ENCODE peak calls at places on chromosomes 2 and 18, in eight cellular contexts. P, A, W, Z, L, M, G and T are unnamed samples.
A peak's percentile ranks its signal among the peaks of the same experiment; 100 is the strongest.

GRCh38 chr2:138321458-138321857 is 180.1 kb upstream of the SPOPL start:
- DNase-seq in P (no peak), A (no peak), W (no peak), Z (no peak), L (peak; percentile 37), M (no peak), G (no peak), T (no peak)

GRCh38 chr2:69709290-69709689 is 32.6 kb upstream of the ANXA4 start:
- DNase-seq in P (no peak), A (no peak), W (no peak), Z (no peak), L (no peak), M (no peak), G (no peak), T (no peak)

GRCh38 chr2:105454801-105455485 is 56.1 kb upstream of the FHL2 start:
- DNase-seq in P (no peak), A (peak; percentile 41), W (no peak), Z (no peak), L (no peak), M (peak; percentile 76), G (no peak), T (no peak)

GRCh38 chr2:199471443-199472057 is 13.8 kb upstream of the SATB2 start:
- DNase-seq in P (peak; percentile 39), A (peak; percentile 58), W (no peak), Z (no peak), L (peak; percentile 81), M (peak; percentile 97), G (peak; percentile 82), T (no peak)

GRCh38 chr2:72864500-72864899 is 22.7 kb upstream of the SPR start:
- DNase-seq in P (no peak), A (peak; percentile 80), W (no peak), Z (no peak), L (no peak), M (no peak), G (no peak), T (no peak)

GRCh38 chr2:217610411-217610814 is 392.4 kb downstream of the TNS1 start:
- DNase-seq in P (no peak), A (peak; percentile 97), W (no peak), Z (no peak), L (no peak), M (no peak), G (no peak), T (no peak)

GRCh38 chr18:41326311-41326710 is 628.7 kb upstream of the PIK3C3 start:
- DNase-seq in P (no peak), A (no peak), W (no peak), Z (no peak), L (no peak), M (no peak), G (no peak), T (no peak)

GRCh38 chr2:48107326-48107925 is 201.1 kb upstream of the FBXO11 start:
- DNase-seq in P (no peak), A (no peak), W (no peak), Z (no peak), L (no peak), M (no peak), G (no peak), T (no peak)

GRCh38 chr2:217071416-217071815 is 211.6 kb upstream of the TNP1 start:
- DNase-seq in P (no peak), A (no peak), W (no peak), Z (no peak), L (no peak), M (no peak), G (no peak), T (no peak)

GRCh38 chr2:215775106-215775505 is 238.2 kb downstream of the MREG start:
- DNase-seq in P (no peak), A (no peak), W (no peak), Z (no peak), L (no peak), M (no peak), G (no peak), T (no peak)

GRCh38 chr2:213818436-213818835 is 534.2 kb downstream of the SPAG16 start:
- DNase-seq in P (no peak), A (no peak), W (no peak), Z (no peak), L (no peak), M (no peak), G (no peak), T (no peak)

GRCh38 chr2:5520352-5520996 is 171.7 kb upstream of the SOX11 start:
- DNase-seq in P (peak; percentile 32), A (no peak), W (no peak), Z (no peak), L (no peak), M (no peak), G (no peak), T (no peak)

GRCh38 chr18:21391074-21391673 is 149.1 kb downstream of the GREB1L start:
- DNase-seq in P (no peak), A (no peak), W (no peak), Z (no peak), L (no peak), M (no peak), G (no peak), T (no peak)

GRCh38 chr18:21386523-21387240 is 144.7 kb downstream of the GREB1L start:
- DNase-seq in P (no peak), A (no peak), W (no peak), Z (no peak), L (no peak), M (no peak), G (no peak), T (no peak)

GRCh38 chr18:21393986-21394385 is 152.0 kb downstream of the GREB1L start:
- DNase-seq in P (peak; percentile 14), A (no peak), W (no peak), Z (no peak), L (no peak), M (peak; percentile 3), G (no peak), T (no peak)

GRCh38 chr18:21389903-21390302 is 147.9 kb downstream of the GREB1L start:
- DNase-seq in P (no peak), A (no peak), W (no peak), Z (no peak), L (no peak), M (no peak), G (no peak), T (no peak)

DNA sequence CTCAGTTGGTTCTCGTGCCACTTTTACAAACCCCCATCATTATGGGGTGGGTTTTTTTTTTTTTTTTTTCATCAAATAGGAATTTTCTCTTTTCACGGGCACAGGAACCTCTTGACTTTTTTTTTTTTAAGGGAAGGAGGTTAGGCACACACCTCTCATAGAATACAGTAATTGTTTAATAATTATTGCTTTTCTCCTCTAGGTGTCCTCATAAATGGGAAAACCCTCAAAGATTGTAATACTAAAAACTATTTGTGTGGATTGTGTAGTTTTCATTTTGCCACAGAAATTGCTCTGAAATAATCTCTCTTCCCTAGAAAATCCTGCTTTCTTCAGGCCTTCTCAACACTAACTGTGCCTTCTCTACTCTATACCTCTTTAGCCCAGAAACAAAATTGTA is 147.3 kb downstream of the GREB1L start:
- DNase-seq in P (no peak), A (no peak), W (no peak), Z (no peak), L (no peak), M (no peak), G (no peak), T (no peak)
- TF ChIP-seq CTCF in P (no peak), A (no peak), W (no peak), Z (no peak), L (no peak), M (no peak), G (no peak), T (no peak)

GRCh38 chr2:153873062-153874048 is 1.6 kb downstream of the GALNT13 start:
- DNase-seq in P (no peak), A (no peak), W (no peak), Z (no peak), L (no peak), M (peak; percentile 38), G (no peak), T (peak; percentile 42)
- H3K4me3 ChIP-seq in P (peak overlapping the region; percentile 50), A (peak overlapping the region; percentile 46), W (peak overlapping the region; percentile 14), Z (no peak overlapping the region), L (no peak overlapping the region), M (no peak overlapping the region), G (no peak overlapping the region), T (no peak overlapping the region)

GRCh38 chr2:230658877-230659652 is 53.6 kb upstream of the CAB39 start:
- DNase-seq in P (no peak), A (no peak), W (no peak), Z (no peak), L (no peak), M (peak; percentile 11), G (no peak), T (no peak)
- H3K4me1 ChIP-seq in P (peaks cover 11% of the 10 kb centered on the region), A (peaks cover 33% of the 10 kb centered on the region), W (no peaks in the 10 kb centered on the region), Z (no peaks in the 10 kb centered on the region), L (no peaks in the 10 kb centered on the region), M (no peaks in the 10 kb centered on the region), G (peaks cover 7% of the 10 kb centered on the region), T (no peaks in the 10 kb centered on the region)

GRCh38 chr2:192190474-192190873 is 4.3 kb downstream of the TMEFF2 start:
- DNase-seq in P (no peak), A (peak; percentile 47), W (no peak), Z (no peak), L (no peak), M (peak; percentile 80), G (no peak), T (no peak)
- TF ChIP-seq CTCF in P (peak; percentile 44), A (peak; percentile 49), W (peak; percentile 23), Z (no peak), L (no peak), M (peak; percentile 62), G (no peak), T (no peak)

GRCh38 chr2:20097889-20098714 is 46.7 kb upstream of the LAPTM4A start:
- DNase-seq in P (peak; percentile 80), A (peak; percentile 85), W (peak; percentile 95), Z (peak; percentile 66), L (peak; percentile 85), M (peak; percentile 95), G (peak; percentile 90), T (peak; percentile 92)
- H3K4me3 ChIP-seq in P (no peak overlapping the region), A (no peak overlapping the region), W (no peak overlapping the region), Z (no peak overlapping the region), L (no peak overlapping the region), M (no peak overlapping the region), G (no peak overlapping the region), T (no peak overlapping the region)